ENCODE peak calls at places on chromosomes 13 and 19, in nine cellular contexts. One of them, this sample, is unnamed.

GRCh38 chr13:66530686-66531085 is 699.5 kb downstream of the PCDH9 start:
- DNase-seq in nucleus accumbens: no peak
- DNase-seq in heart left ventricle: no peak
- DNase-seq in NCI-H1092: no peak
- DNase-seq in neural crest cell: no peak
- DNase-seq in lower leg skin: no peak
- DNase-seq in NCI-H2081: no peak
- DNase-seq in CD4-positive, alpha-beta memory T cell: no peak
- DNase-seq in left lung: no peak
- DNase-seq in this sample: no peak

GRCh38 chr13:105908581-105908980 is 626.9 kb downstream of the EFNB2 start:
- DNase-seq in NCI-H2081: no peak
- DNase-seq in heart left ventricle: no peak
- DNase-seq in CD4-positive, alpha-beta memory T cell: peak; percentile 4
- DNase-seq in NCI-H1092: no peak
- DNase-seq in left lung: no peak
- DNase-seq in nucleus accumbens: no peak
- DNase-seq in neural crest cell: no peak
- DNase-seq in lower leg skin: no peak
- DNase-seq in this sample: no peak

GRCh38 chr19:1680976-1681375 is 28.6 kb upstream of the TCF3 start:
- DNase-seq in left lung: no peak
- DNase-seq in heart left ventricle: no peak
- DNase-seq in NCI-H2081: no peak
- DNase-seq in CD4-positive, alpha-beta memory T cell: no peak
- DNase-seq in neural crest cell: no peak
- DNase-seq in nucleus accumbens: no peak
- DNase-seq in lower leg skin: no peak
- DNase-seq in NCI-H1092: no peak
- DNase-seq in this sample: no peak

GRCh38 chr19:18053571-18054219 is 33.0 kb downstream of the IL12RB1 start:
- DNase-seq in nucleus accumbens: no peak
- DNase-seq in neural crest cell: no peak
- DNase-seq in heart left ventricle: no peak
- DNase-seq in lower leg skin: no peak
- DNase-seq in left lung: no peak
- DNase-seq in NCI-H2081: no peak
- DNase-seq in CD4-positive, alpha-beta memory T cell: no peak
- DNase-seq in NCI-H1092: no peak
- DNase-seq in this sample: no peak

GRCh38 chr13:42279080-42279479 is 7.1 kb downstream of the AKAP11 start:
- DNase-seq in left lung: no peak
- DNase-seq in neural crest cell: no peak
- DNase-seq in CD4-positive, alpha-beta memory T cell: no peak
- DNase-seq in nucleus accumbens: no peak
- DNase-seq in NCI-H2081: no peak
- DNase-seq in NCI-H1092: no peak
- DNase-seq in heart left ventricle: no peak
- DNase-seq in lower leg skin: no peak
- DNase-seq in this sample: no peak

GRCh38 chr13:32852568-32852967 is 163.7 kb upstream of the KL start:
- DNase-seq in lower leg skin: no peak
- DNase-seq in NCI-H1092: no peak
- DNase-seq in left lung: no peak
- DNase-seq in heart left ventricle: no peak
- DNase-seq in neural crest cell: no peak
- DNase-seq in NCI-H2081: no peak
- DNase-seq in nucleus accumbens: no peak
- DNase-seq in CD4-positive, alpha-beta memory T cell: no peak
- DNase-seq in this sample: peak; percentile 15

GRCh38 chr19:48925240-48925843 is 8.2 kb upstream of the DHDH start:
- DNase-seq in neural crest cell: no peak
- DNase-seq in NCI-H1092: no peak
- DNase-seq in left lung: no peak
- DNase-seq in nucleus accumbens: no peak
- DNase-seq in NCI-H2081: no peak
- DNase-seq in lower leg skin: no peak
- DNase-seq in heart left ventricle: no peak
- DNase-seq in CD4-positive, alpha-beta memory T cell: no peak
- DNase-seq in this sample: no peak

GRCh38 chr19:43713208-43713607 is 2.7 kb upstream of the IRGC start:
- DNase-seq in heart left ventricle: no peak
- DNase-seq in left lung: no peak
- DNase-seq in NCI-H2081: no peak
- DNase-seq in lower leg skin: no peak
- DNase-seq in NCI-H1092: no peak
- DNase-seq in CD4-positive, alpha-beta memory T cell: no peak
- DNase-seq in neural crest cell: no peak
- DNase-seq in nucleus accumbens: no peak
- DNase-seq in this sample: no peak

GRCh38 chr19:29106353-29106885 is 106.5 kb downstream of the UQCRFS1 start:
- DNase-seq in NCI-H2081: no peak
- DNase-seq in left lung: no peak
- DNase-seq in CD4-positive, alpha-beta memory T cell: no peak
- DNase-seq in NCI-H1092: no peak
- DNase-seq in neural crest cell: no peak
- DNase-seq in heart left ventricle: no peak
- DNase-seq in nucleus accumbens: no peak
- DNase-seq in lower leg skin: no peak
- DNase-seq in this sample: no peak

GRCh38 chr19:16373079-16373478 is 48.5 kb downstream of the KLF2 start:
- DNase-seq in NCI-H1092: no peak
- DNase-seq in lower leg skin: no peak
- DNase-seq in left lung: no peak
- DNase-seq in nucleus accumbens: no peak
- DNase-seq in neural crest cell: no peak
- DNase-seq in NCI-H2081: no peak
- DNase-seq in CD4-positive, alpha-beta memory T cell: no peak
- DNase-seq in heart left ventricle: no peak
- DNase-seq in this sample: no peak

GRCh38 chr19:39406656-39407393 is at the start of gene ZFP36:
- DNase-seq in NCI-H2081: peak; percentile 48
- DNase-seq in neural crest cell: peak; percentile 65
- DNase-seq in NCI-H1092: no peak
- DNase-seq in heart left ventricle: peak; percentile 92
- DNase-seq in left lung: peak; percentile 89
- DNase-seq in lower leg skin: peak; percentile 99
- DNase-seq in CD4-positive, alpha-beta memory T cell: peak; percentile 88
- DNase-seq in nucleus accumbens: peak; percentile 58
- DNase-seq in this sample: no peak

GRCh38 chr19:40530091-40530901 is 46.4 kb upstream of the SHKBP1 start:
- DNase-seq in neural crest cell: peak; percentile 58
- DNase-seq in NCI-H1092: peak; percentile 7
- DNase-seq in left lung: no peak
- DNase-seq in CD4-positive, alpha-beta memory T cell: peak; percentile 32
- DNase-seq in heart left ventricle: no peak
- DNase-seq in NCI-H2081: peak; percentile 50
- DNase-seq in nucleus accumbens: peak; percentile 26
- DNase-seq in lower leg skin: no peak
- DNase-seq in this sample: no peak

GRCh38 chr13:113002206-113002821 is 33.3 kb downstream of the MCF2L start:
- DNase-seq in CD4-positive, alpha-beta memory T cell: no peak
- DNase-seq in nucleus accumbens: no peak
- DNase-seq in heart left ventricle: no peak
- DNase-seq in left lung: no peak
- DNase-seq in lower leg skin: no peak
- DNase-seq in NCI-H1092: peak; percentile 78
- DNase-seq in NCI-H2081: peak; percentile 86
- DNase-seq in neural crest cell: peak; percentile 46
- DNase-seq in this sample: no peak

GRCh38 chr13:32737111-32737571 is 150.9 kb downstream of the PDS5B start:
- DNase-seq in lower leg skin: no peak
- DNase-seq in neural crest cell: no peak
- DNase-seq in NCI-H1092: no peak
- DNase-seq in heart left ventricle: no peak
- DNase-seq in CD4-positive, alpha-beta memory T cell: peak; percentile 47
- DNase-seq in nucleus accumbens: no peak
- DNase-seq in left lung: no peak
- DNase-seq in NCI-H2081: no peak
- DNase-seq in this sample: no peak

GRCh38 chr19:45667620-45668341 is at the start of gene GIPR:
- DNase-seq in nucleus accumbens: peak; percentile 17
- DNase-seq in lower leg skin: peak; percentile 91
- DNase-seq in NCI-H1092: no peak
- DNase-seq in left lung: peak; percentile 65
- DNase-seq in neural crest cell: peak; percentile 47
- DNase-seq in heart left ventricle: peak; percentile 80
- DNase-seq in CD4-positive, alpha-beta memory T cell: peak; percentile 30
- DNase-seq in NCI-H2081: no peak
- DNase-seq in this sample: no peak